ENCODE peak calls at places on chromosomes 6 and 20, in seven cellular contexts. W, Z, X, V, A, H and F are unnamed samples.

GRCh38 chr6:137874204-137875001 is 7.3 kb downstream of the TNFAIP3 start:
- DNase-seq in W (no peak), Z (no peak), X (no peak), V (no peak), A (peak), H (no peak), F (no peak)

GRCh38 chr20:40536866-40537265 is 152.2 kb downstream of the MAFB start:
- DNase-seq in W (no peak), Z (no peak), X (no peak), V (no peak), A (no peak), H (no peak), F (no peak)

GRCh38 chr6:44269921-44270525 is at the start of gene TMEM151B:
- DNase-seq in W (no peak), Z (no peak), X (no peak), V (no peak), A (no peak), H (no peak), F (no peak)

GRCh38 chr6:81978230-81978629 is 225.7 kb upstream of the TENT5A start:
- DNase-seq in W (no peak), Z (peak), X (no peak), V (no peak), A (no peak), H (no peak), F (no peak)

GRCh38 chr20:8400461-8400860 is 268.4 kb downstream of the PLCB1 start:
- DNase-seq in W (no peak), Z (no peak), X (no peak), V (no peak), A (no peak), H (no peak), F (no peak)

GRCh38 chr20:21430031-21430430 is 32.7 kb upstream of the NKX2-4 start:
- DNase-seq in W (no peak), Z (no peak), X (no peak), V (no peak), A (no peak), H (no peak), F (no peak)

GRCh38 chr6:80607814-80608391 is 501.4 kb downstream of the BCKDHB start:
- DNase-seq in W (no peak), Z (peak), X (no peak), V (no peak), A (peak), H (peak), F (peak)

GRCh38 chr20:17024513-17025105 is 202.2 kb upstream of the PCSK2 start:
- DNase-seq in W (no peak), Z (peak), X (no peak), V (no peak), A (peak), H (peak), F (no peak)

GRCh38 chr20:41664584-41664983 is 46.4 kb upstream of the CHD6 start:
- DNase-seq in W (no peak), Z (peak), X (no peak), V (no peak), A (peak), H (no peak), F (no peak)

DNA sequence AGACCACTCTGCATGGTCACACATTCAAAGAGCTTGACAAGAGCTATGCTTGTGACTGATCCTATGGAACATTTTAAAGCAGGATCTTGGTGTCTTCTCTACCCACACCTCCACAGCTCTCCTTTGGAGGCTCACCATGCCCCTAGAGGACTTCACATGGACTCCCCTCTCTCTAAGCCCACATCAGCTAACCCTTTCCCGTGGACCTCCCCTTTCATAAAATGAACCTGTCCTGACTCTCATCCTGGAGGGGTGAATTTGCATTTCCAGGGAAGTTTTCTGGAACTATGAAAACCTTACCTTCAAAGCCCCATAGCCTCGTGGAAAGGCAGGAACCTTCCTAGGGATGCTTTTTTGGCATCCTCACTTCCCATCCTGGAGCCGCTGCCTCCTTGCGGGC is 184.4 kb upstream of the SUPT3H start:
- DNase-seq in W (no peak), Z (no peak), X (no peak), V (no peak), A (no peak), H (no peak), F (no peak)
- H3K27ac ChIP-seq in W (no peak), Z (no peak), X (no peak), V (no peak), A (no peak), H (no peak), F (no peak)

DNA sequence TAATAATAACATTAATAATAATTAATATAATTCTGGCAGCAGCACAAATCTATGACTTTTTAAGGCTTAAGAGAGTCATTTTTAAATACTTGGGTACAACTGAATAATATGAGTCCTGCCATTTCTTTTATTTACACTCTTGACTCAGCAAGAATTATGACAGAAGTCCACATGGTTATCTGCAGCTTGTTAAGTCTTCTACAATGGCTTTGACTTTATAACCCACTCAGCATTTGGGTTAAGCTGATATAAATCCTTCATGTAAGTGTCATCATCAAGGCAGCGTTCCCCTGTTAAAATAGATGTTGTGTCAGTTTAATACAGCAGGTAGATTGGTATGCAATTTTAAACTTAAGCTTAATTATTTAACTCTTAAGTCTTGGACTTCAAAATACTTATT is 131.7 kb downstream of the ARHGAP18 start:
- DNase-seq in W (no peak), Z (no peak), X (no peak), V (no peak), A (no peak), H (no peak), F (no peak)
- H3K27ac ChIP-seq in W (no peak), Z (no peak), X (no peak), V (no peak), A (no peak), H (no peak), F (no peak)

DNA sequence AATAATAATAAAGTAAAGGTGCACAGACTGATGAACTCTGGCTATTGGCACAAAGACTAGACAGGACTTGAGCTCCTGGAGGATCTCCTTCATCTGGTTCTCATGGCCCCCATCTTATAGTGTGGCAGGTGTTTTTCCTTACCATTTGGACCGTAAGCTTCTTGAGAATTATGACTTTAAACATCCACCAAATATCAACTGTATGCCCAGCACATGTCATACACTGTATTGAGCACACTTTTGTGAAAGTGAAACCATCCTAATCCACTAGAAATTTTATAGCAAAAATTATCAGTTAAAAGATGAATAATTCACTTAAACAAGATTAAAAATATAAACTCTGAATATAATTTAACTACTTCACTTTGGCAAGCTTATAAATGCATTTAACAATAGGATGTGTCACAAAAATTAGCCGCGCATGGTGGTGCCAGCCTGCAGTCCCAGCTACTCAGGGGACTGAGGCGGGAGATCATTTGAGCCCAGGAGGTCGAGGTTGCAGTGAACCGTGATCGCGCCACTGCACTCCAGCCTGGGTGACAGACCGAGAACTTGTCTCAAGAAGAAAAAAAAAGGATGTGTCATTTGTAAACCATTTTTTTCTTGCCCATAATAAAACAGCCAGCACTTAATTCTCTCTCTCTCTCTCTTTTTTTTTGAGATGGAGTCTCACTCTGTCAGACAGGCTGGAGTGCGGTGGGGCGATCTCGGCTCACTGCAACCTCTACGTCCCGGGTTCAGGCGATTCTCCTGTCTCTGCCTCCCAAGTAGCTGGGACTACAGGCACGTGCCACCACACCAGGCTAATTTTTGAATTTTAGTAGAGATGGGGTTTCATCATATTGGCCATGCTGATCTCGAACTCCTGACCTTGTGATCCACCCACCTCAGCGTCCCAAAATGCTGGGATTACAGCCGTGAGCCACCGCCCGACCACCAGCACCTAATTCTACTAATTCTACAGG is 9.1 kb downstream of the HIVEP2 start:
- DNase-seq in W (no peak), Z (no peak), X (peak), V (no peak), A (no peak), H (no peak), F (no peak)
- H3K27ac ChIP-seq in W (peak), Z (no peak), X (peak), V (no peak), A (no peak), H (no peak), F (no peak)

DNA sequence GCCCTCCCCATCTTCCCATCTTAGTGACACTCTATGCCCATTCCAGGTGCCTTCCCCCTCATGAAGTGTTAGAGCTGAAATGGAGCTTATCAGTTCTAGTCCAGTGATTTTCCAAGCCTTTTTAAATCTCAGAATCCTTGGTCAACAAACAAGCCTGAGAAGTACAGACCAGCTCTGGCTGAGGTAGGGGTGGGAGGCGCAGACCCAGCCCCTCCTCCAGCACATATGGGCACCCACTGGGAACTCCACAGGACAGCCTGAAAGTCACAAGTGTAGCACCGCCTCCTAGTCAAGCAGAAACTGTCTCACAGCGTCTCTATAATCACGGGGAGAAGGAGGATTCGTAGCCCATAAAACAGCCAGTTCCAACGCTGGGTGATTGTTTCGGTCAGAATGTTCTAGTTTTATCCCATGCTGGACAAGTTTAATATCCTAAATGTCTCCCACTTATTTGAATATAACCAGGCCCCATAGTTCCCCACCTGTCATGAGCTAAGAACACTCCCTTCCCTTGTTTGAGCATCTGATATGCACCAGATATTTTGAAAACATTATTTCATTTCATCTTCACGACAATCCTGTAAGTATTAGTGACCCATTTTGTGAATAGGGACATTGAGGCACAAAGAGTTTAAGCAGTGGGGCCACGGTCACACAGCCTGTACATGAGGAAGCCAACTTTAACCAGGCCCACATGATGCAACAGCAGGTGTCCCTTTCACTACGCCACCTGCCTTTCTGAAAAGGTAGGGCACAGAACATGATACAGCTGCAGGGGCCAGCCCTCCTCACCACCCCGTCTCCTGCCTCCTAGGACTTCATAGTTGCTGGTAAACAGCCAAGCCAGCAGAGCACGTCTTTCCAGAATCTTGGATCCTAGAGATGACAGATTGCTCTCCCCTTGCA is 40.1 kb downstream of the TRAF3IP2 start:
- DNase-seq in W (no peak), Z (no peak), X (no peak), V (no peak), A (peak), H (peak), F (no peak)
- H3K27ac ChIP-seq in W (peak), Z (peak), X (no peak), V (peak), A (peak), H (peak), F (no peak)

GRCh38 chr6:130679684-130680083 is 147.5 kb upstream of the SMLR1 start:
- DNase-seq in W (no peak), Z (no peak), X (no peak), V (no peak), A (no peak), H (no peak), F (no peak)
- H3K27ac ChIP-seq in W (no peak), Z (no peak), X (no peak), V (no peak), A (no peak), H (no peak), F (no peak)

GRCh38 chr6:25465931-25466330 is 186.1 kb upstream of the SCGN start:
- DNase-seq in W (no peak), Z (peak), X (no peak), V (no peak), A (no peak), H (no peak), F (no peak)

GRCh38 chr6:25462235-25462897 is 183.2 kb downstream of the CARMIL1 start:
- DNase-seq in W (no peak), Z (no peak), X (no peak), V (no peak), A (no peak), H (no peak), F (no peak)

GRCh38 chr6:25468881-25469280 is 183.1 kb upstream of the SCGN start:
- DNase-seq in W (no peak), Z (no peak), X (no peak), V (no peak), A (no peak), H (no peak), F (no peak)

GRCh38 chr6:25469797-25470388 is 182.1 kb upstream of the SCGN start:
- DNase-seq in W (no peak), Z (no peak), X (no peak), V (no peak), A (no peak), H (no peak), F (no peak)

GRCh38 chr6:25464225-25464624 is 185.1 kb downstream of the CARMIL1 start:
- DNase-seq in W (no peak), Z (no peak), X (no peak), V (no peak), A (no peak), H (no peak), F (no peak)
- H3K27ac ChIP-seq in W (no peak), Z (no peak), X (no peak), V (no peak), A (no peak), H (no peak), F (no peak)

DNA sequence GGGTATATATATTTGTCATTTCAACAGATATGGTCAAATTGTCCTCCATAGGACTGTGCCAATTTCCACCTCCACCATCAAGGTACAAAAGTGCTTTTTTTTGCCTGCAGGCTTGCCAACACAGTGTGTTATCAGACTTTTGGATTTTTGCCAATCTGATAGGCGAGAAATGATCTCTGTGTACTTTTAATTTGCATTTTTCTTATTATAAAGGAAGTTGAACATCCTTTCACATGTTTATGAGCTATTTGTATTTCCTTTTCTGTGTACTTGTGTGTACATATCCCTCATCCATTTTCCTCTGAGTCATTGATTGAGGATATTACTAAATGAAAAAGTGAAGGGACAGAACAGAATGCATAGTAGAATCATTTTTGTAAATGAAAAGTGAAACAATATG is 39.0 kb upstream of the PTPN1 start:
- DNase-seq in W (no peak), Z (no peak), X (no peak), V (no peak), A (no peak), H (no peak), F (no peak)
- H3K27ac ChIP-seq in W (peak), Z (no peak), X (no peak), V (no peak), A (no peak), H (no peak), F (no peak)

DNA sequence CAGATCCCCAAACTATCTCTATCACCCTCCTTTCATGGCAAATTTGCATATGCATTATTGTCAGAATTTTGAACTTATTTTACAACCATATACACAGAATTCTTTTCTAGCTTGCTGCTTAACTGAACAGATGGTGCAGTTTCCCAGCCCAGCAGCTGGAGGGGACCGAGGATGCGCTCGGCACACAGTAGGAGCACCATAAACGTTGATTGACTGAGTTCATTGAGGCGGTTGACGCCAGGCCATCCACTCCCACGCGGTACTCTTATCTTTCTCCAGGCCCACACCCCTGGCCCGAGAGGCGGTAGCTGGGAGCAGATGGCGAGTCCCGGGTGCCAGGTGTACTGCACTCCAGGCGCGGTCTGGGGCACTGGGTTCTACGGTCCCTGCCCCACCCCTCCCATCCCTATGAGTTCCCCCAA is 6.8 kb upstream of the SOX4 start:
- DNase-seq in W (peak), Z (no peak), X (no peak), V (no peak), A (no peak), H (no peak), F (no peak)
- H3K27ac ChIP-seq in W (peak), Z (peak), X (no peak), V (peak), A (peak), H (peak), F (peak)